ENCODE peak calls at places on chromosomes 13 and 19, in ten cellular contexts. R is MCF 10A, A is endodermal cell, V is adrenal gland, Z is heart left ventricle, L is HFFc6, M is A549, H is cardiac muscle cell, N is GM12865, X is body of pancreas. K is an unnamed sample.

GRCh38 chr19:16288544-16288943 is 36.1 kb upstream of the KLF2 start:
- DNase-seq in R (no peak), A (no peak), V (peak; percentile 65), Z (peak; percentile 54), L (no peak), M (no peak), H (no peak), N (no peak), X (no peak), K (no peak)

GRCh38 chr13:34162545-34162936 is 344.6 kb downstream of the RFC3 start:
- DNase-seq in R (no peak), A (no peak), V (no peak), Z (no peak), L (peak; percentile 43), M (no peak), H (no peak), N (peak; percentile 1), X (no peak), K (no peak)

GRCh38 chr19:38389101-38389925 is 816 bp downstream of the SPRED3 start:
- DNase-seq in R (peak; percentile 85), A (peak; percentile 82), V (no peak), Z (no peak), L (peak; percentile 73), M (peak; percentile 80), H (peak; percentile 41), N (no peak), X (peak; percentile 36), K (peak; percentile 15)

GRCh38 chr13:108270442-108270841 is 924 bp downstream of the TNFSF13B start:
- DNase-seq in R (no peak), A (no peak), V (no peak), Z (no peak), L (no peak), M (no peak), H (peak; percentile 2), N (peak; percentile 11), X (no peak), K (no peak)

GRCh38 chr13:40192516-40193257 is 473.8 kb downstream of the FOXO1 start:
- DNase-seq in R (no peak), A (no peak), V (no peak), Z (peak; percentile 29), L (no peak), M (no peak), H (no peak), N (no peak), X (no peak), K (no peak)

GRCh38 chr19:10274589-10274988 is 3.7 kb downstream of the ICAM1 start:
- DNase-seq in R (no peak), A (no peak), V (no peak), Z (no peak), L (no peak), M (no peak), H (no peak), N (no peak), X (no peak), K (no peak)

GRCh38 chr19:49553451-49554271 is 25.9 kb downstream of the RCN3 start:
- DNase-seq in R (peak; percentile 74), A (no peak), V (no peak), Z (no peak), L (peak; percentile 71), M (no peak), H (no peak), N (no peak), X (peak; percentile 93), K (no peak)

GRCh38 chr13:99766641-99767045 is 204.9 kb downstream of the ZIC5 start:
- DNase-seq in R (peak; percentile 6), A (peak; percentile 77), V (no peak), Z (no peak), L (no peak), M (no peak), H (no peak), N (peak; percentile 28), X (no peak), K (no peak)

GRCh38 chr13:99686157-99686572 is 184.9 kb downstream of the TM9SF2 start:
- DNase-seq in R (no peak), A (peak; percentile 84), V (peak; percentile 86), Z (peak; percentile 46), L (no peak), M (no peak), H (peak; percentile 84), N (no peak), X (peak; percentile 62), K (peak; percentile 36)

GRCh38 chr13:64993514-64994164 is 2236.5 kb downstream of the PCDH9 start:
- DNase-seq in R (no peak), A (no peak), V (no peak), Z (no peak), L (no peak), M (no peak), H (no peak), N (peak; percentile 66), X (no peak), K (no peak)

GRCh38 chr19:38515906-38516305 is 82.4 kb downstream of the RYR1 start:
- DNase-seq in R (no peak), A (no peak), V (no peak), Z (no peak), L (no peak), M (no peak), H (no peak), N (no peak), X (no peak), K (no peak)

GRCh38 chr13:25214371-25215252 is 42.5 kb upstream of the AMER2 start:
- DNase-seq in R (peak; percentile 27), A (no peak), V (peak; percentile 54), Z (no peak), L (peak; percentile 35), M (no peak), H (no peak), N (no peak), X (peak; percentile 3), K (no peak)

GRCh38 chr13:42926555-42926954 is 65.5 kb downstream of the EPSTI1 start:
- DNase-seq in R (peak; percentile 1), A (no peak), V (no peak), Z (no peak), L (no peak), M (no peak), H (no peak), N (no peak), X (no peak), K (no peak)

GRCh38 chr19:10815969-10816635 is 19.9 kb downstream of the TMED1 start:
- DNase-seq in R (no peak), A (peak; percentile 43), V (no peak), Z (no peak), L (peak; percentile 79), M (no peak), H (no peak), N (no peak), X (no peak), K (no peak)

GRCh38 chr19:18995804-18996241 is 37.5 kb downstream of the SUGP2 start:
- DNase-seq in R (peak; percentile 61), A (peak; percentile 90), V (peak; percentile 84), Z (peak; percentile 44), L (peak; percentile 88), M (peak; percentile 65), H (peak; percentile 71), N (peak; percentile 59), X (peak; percentile 70), K (peak; percentile 50)

DNA sequence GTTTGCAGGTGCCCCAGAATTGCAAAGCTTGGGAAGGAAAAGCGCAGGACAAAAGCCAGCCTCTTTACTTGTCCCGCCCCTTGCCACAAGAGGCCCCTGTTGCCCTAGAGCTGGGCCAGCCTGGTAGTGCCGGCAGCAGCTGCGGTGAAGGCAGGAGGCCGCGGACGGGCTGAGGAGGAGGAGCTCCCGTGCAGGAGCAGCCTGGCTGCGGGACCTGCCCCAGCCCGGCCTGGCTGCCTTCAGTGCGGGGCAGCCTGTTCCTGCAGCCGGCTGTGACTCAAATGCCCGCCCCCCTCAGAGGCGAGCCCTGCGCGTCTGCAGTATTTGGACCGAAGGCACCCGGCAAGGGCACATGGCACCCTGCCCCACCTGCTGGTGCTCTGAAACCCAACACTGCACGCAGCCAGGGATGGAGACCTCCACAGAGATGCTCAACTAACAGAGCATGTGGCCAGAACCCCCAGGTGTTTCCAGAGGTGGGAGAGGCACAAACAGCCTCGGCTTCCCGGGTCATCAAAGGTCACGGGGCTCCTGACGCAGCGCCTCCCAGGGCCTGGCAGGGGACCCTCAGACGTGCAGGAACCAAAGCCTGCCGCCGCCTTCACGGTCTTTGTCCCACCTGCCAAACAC is 29.7 kb downstream of the NAXD start:
- DNase-seq in R (no peak), A (peak; percentile 95), V (peak; percentile 89), Z (peak; percentile 70), L (peak; percentile 71), M (no peak), H (peak; percentile 80), N (peak; percentile 84), X (peak; percentile 73), K (peak; percentile 70)
- TF ChIP-seq CTCF in R (no peak), A (peak; percentile 80), V (peak; percentile 52), Z (peak; percentile 27), L (peak; percentile 56), M (no peak), H (peak; percentile 37), N (peak; percentile 58), X (no peak), K (no peak)

GRCh38 chr19:5387472-5387871 is 46.9 kb upstream of the PTPRS start:
- DNase-seq in R (no peak), A (no peak), V (no peak), Z (no peak), L (no peak), M (no peak), H (no peak), N (no peak), X (no peak), K (no peak)
- TF ChIP-seq CTCF in R (no peak), A (no peak), V (no peak), Z (no peak), L (no peak), M (no peak), H (no peak), N (no peak), X (no peak), K (no peak)

GRCh38 chr13:77952276-77952675 is 33.6 kb upstream of the EDNRB start:
- DNase-seq in R (no peak), A (no peak), V (no peak), Z (no peak), L (no peak), M (no peak), H (no peak), N (no peak), X (no peak), K (no peak)
- TF ChIP-seq CTCF in R (no peak), A (no peak), V (no peak), Z (no peak), L (no peak), M (no peak), H (no peak), N (no peak), X (no peak), K (no peak)

DNA sequence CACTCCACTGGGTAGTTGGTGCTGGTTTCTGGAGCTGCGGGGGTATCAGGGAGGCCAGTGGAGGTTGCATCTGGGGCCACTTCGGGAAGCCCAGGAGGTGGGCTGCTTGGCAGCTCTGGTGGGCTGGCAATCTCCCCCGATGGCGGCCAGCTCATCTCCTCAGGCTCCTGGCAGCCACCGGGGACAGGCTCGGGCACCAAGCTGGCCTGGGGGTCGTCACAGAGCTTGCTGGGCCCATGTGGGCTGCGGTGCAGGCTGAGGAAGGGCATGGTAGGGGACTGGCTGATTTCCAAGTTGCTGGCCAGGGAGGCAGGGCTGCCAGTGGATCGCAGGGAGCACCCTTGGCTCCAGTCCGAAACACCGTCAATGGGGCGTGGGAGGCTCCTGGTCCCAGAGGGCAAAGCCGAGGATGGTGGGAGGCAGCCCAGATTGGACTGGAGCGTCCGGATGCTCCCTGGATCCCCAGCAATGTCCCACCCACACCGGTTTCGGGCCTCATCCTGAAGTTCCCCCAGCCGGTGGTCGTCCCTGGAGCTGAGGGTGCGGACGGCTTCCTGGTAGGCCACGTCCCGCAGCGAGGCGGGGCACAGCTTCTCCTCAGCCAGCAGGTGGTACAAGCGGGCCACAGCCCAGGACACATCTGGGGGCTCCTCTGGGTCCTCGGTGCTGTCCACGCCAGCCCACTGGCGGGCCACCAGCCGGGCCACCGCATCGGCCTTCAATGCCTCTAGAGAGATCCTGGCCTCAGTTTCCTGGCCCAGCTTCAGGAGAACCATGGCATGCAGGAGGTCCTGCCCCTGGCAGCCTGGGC is 13.8 kb downstream of the TICAM1 start:
- DNase-seq in R (no peak), A (no peak), V (no peak), Z (peak; percentile 28), L (no peak), M (no peak), H (no peak), N (no peak), X (no peak), K (no peak)
- TF ChIP-seq CTCF in R (no peak), A (no peak), V (no peak), Z (no peak), L (peak; percentile 7), M (no peak), H (no peak), N (no peak), X (no peak), K (no peak)

K was measured in endothelial cell.